ENCODE peak calls at places on chromosomes 5 and 9, in eight cellular contexts. G is GM12891; X is Jurkat, Clone E6-1; K is foreskin fibroblast; Z is sigmoid colon; V is frontal cortex; E is activated CD8-positive, alpha-beta memory T cell treated with anti-CD3 and anti-CD28 coated beads, Interleukin-2, amount 50 U/mL, for 48 hours; J is AG08396. S is an unnamed sample.

GRCh38 chr5:42396111-42396510 is 27.1 kb upstream of the GHR start:
- DNase-seq in X (no peak), Z (no peak), V (no peak), K (no peak), J (no peak), E (no peak), G (no peak), S (no peak)

GRCh38 chr9:93099551-93100264 is 3.7 kb downstream of the CARD19 start:
- DNase-seq in J (no peak), E (peak), G (no peak), K (no peak), Z (peak), X (no peak), V (no peak), S (no peak)

GRCh38 chr9:115167175-115167574 is 49.2 kb upstream of the TNC start:
- DNase-seq in E (no peak), X (no peak), V (no peak), Z (no peak), G (no peak), J (peak), K (peak), S (peak)

GRCh38 chr9:110217656-110218099 is 9.7 kb upstream of the C9orf152 start:
- DNase-seq in E (no peak), K (no peak), X (peak), Z (no peak), V (peak), G (no peak), J (peak), S (peak)

GRCh38 chr9:73780916-73781315 is 629.3 kb downstream of the ANXA1 start:
- DNase-seq in K (peak), Z (no peak), G (no peak), J (peak), E (no peak), X (no peak), V (no peak), S (peak)

GRCh38 chr9:22005083-22005699 is 3.9 kb downstream of the CDKN2B start:
- DNase-seq in V (no peak), G (no peak), J (no peak), Z (no peak), X (no peak), K (peak), E (no peak), S (no peak)

GRCh38 chr5:8864053-8864452 is 681.8 kb downstream of the SEMA5A start:
- DNase-seq in V (no peak), J (no peak), K (no peak), G (no peak), E (no peak), X (peak), Z (no peak), S (peak)

GRCh38 chr5:31052937-31053658 is 140.4 kb upstream of the CDH6 start:
- DNase-seq in K (no peak), J (no peak), X (no peak), E (no peak), Z (no peak), G (no peak), V (no peak), S (no peak)

GRCh38 chr5:458547-459353 is 15.8 kb downstream of the EXOC3 start:
- DNase-seq in E (peak), X (no peak), G (no peak), Z (peak), K (no peak), J (peak), V (no peak), S (peak)

GRCh38 chr9:137470785-137471184 is 11.7 kb upstream of the NSMF start:
- DNase-seq in G (no peak), V (no peak), Z (no peak), J (no peak), X (peak), K (no peak), E (no peak), S (no peak)

GRCh38 chr5:133319905-133320520 is 268.2 kb downstream of the HSPA4 start:
- DNase-seq in K (no peak), X (no peak), E (no peak), G (no peak), V (no peak), J (no peak), Z (no peak), S (no peak)

GRCh38 chr5:10315181-10315580 is 7.5 kb upstream of the CMBL start:
- DNase-seq in G (no peak), K (no peak), Z (peak), V (no peak), X (no peak), E (no peak), J (no peak), S (no peak)

GRCh38 chr5:164617290-164617689 is 1111.9 kb downstream of the MAT2B start:
- DNase-seq in G (no peak), E (no peak), V (no peak), K (no peak), X (no peak), J (no peak), Z (no peak), S (no peak)

GRCh38 chr9:134551657-134552348 is 89.8 kb upstream of the COL5A1 start:
- DNase-seq in K (peak), G (no peak), Z (no peak), E (no peak), V (peak), J (peak), X (no peak), S (peak)

S was measured in LHCN-M2.